ENCODE peak calls at places on chromosomes 16 and 17, in nine cellular contexts. One of them, this sample, is unnamed.
A peak's percentile ranks its signal among the peaks of the same experiment; 100 is the strongest.

GRCh38 chr16:79972053-79972704 is 371.6 kb upstream of the MAF start:
- DNase-seq in NCI-H510A treated with DMSO at 0.1 percent for 48 hours: no peak
- DNase-seq in OCI-LY7: no peak
- DNase-seq in progenitor cell of endocrine pancreas: no peak
- DNase-seq in CD8-positive, alpha-beta memory T cell: no peak
- DNase-seq in AG04450: no peak
- DNase-seq in HEK293T: no peak
- DNase-seq in stimulated activated CD8-positive, alpha-beta memory T cell treated with anti-CD3 and anti-CD28 coated beads, Interleukin-4, amount 100 ng/mL, for 24 hours: no peak
- DNase-seq in RCC 7860: peak; percentile 73
- DNase-seq in this sample: no peak

GRCh38 chr16:265711-266110 is 10.0 kb downstream of the RGS11 start:
- DNase-seq in NCI-H510A treated with DMSO at 0.1 percent for 48 hours: no peak
- DNase-seq in OCI-LY7: no peak
- DNase-seq in progenitor cell of endocrine pancreas: no peak
- DNase-seq in CD8-positive, alpha-beta memory T cell: no peak
- DNase-seq in AG04450: no peak
- DNase-seq in HEK293T: no peak
- DNase-seq in stimulated activated CD8-positive, alpha-beta memory T cell treated with anti-CD3 and anti-CD28 coated beads, Interleukin-4, amount 100 ng/mL, for 24 hours: no peak
- DNase-seq in RCC 7860: no peak
- DNase-seq in this sample: no peak

GRCh38 chr17:7021993-7022778 is 664 bp upstream of the BCL6B start:
- DNase-seq in NCI-H510A treated with DMSO at 0.1 percent for 48 hours: peak; percentile 48
- DNase-seq in OCI-LY7: peak; percentile 77
- DNase-seq in progenitor cell of endocrine pancreas: peak; percentile 70
- DNase-seq in CD8-positive, alpha-beta memory T cell: peak; percentile 74
- DNase-seq in AG04450: no peak
- DNase-seq in HEK293T: peak; percentile 78
- DNase-seq in stimulated activated CD8-positive, alpha-beta memory T cell treated with anti-CD3 and anti-CD28 coated beads, Interleukin-4, amount 100 ng/mL, for 24 hours: peak; percentile 72
- DNase-seq in RCC 7860: no peak
- DNase-seq in this sample: peak; percentile 69

GRCh38 chr16:68740628-68741346 is 3.7 kb downstream of the CDH1 start:
- DNase-seq in NCI-H510A treated with DMSO at 0.1 percent for 48 hours: no peak
- DNase-seq in OCI-LY7: peak; percentile 52
- DNase-seq in progenitor cell of endocrine pancreas: no peak
- DNase-seq in CD8-positive, alpha-beta memory T cell: no peak
- DNase-seq in AG04450: no peak
- DNase-seq in HEK293T: no peak
- DNase-seq in stimulated activated CD8-positive, alpha-beta memory T cell treated with anti-CD3 and anti-CD28 coated beads, Interleukin-4, amount 100 ng/mL, for 24 hours: no peak
- DNase-seq in RCC 7860: no peak
- DNase-seq in this sample: no peak

GRCh38 chr17:13513039-13513405 is 88.7 kb downstream of the HS3ST3A1 start:
- DNase-seq in NCI-H510A treated with DMSO at 0.1 percent for 48 hours: no peak
- DNase-seq in OCI-LY7: no peak
- DNase-seq in progenitor cell of endocrine pancreas: no peak
- DNase-seq in CD8-positive, alpha-beta memory T cell: no peak
- DNase-seq in AG04450: no peak
- DNase-seq in HEK293T: no peak
- DNase-seq in stimulated activated CD8-positive, alpha-beta memory T cell treated with anti-CD3 and anti-CD28 coated beads, Interleukin-4, amount 100 ng/mL, for 24 hours: no peak
- DNase-seq in RCC 7860: no peak
- DNase-seq in this sample: no peak

GRCh38 chr17:31807846-31808245 is 51.2 kb downstream of the COPRS start:
- DNase-seq in NCI-H510A treated with DMSO at 0.1 percent for 48 hours: no peak
- DNase-seq in OCI-LY7: no peak
- DNase-seq in progenitor cell of endocrine pancreas: no peak
- DNase-seq in CD8-positive, alpha-beta memory T cell: no peak
- DNase-seq in AG04450: no peak
- DNase-seq in HEK293T: no peak
- DNase-seq in stimulated activated CD8-positive, alpha-beta memory T cell treated with anti-CD3 and anti-CD28 coated beads, Interleukin-4, amount 100 ng/mL, for 24 hours: no peak
- DNase-seq in RCC 7860: no peak
- DNase-seq in this sample: no peak

GRCh38 chr16:8849411-8850011 is 19.3 kb downstream of the CARHSP1 start:
- DNase-seq in NCI-H510A treated with DMSO at 0.1 percent for 48 hours: no peak
- DNase-seq in OCI-LY7: no peak
- DNase-seq in progenitor cell of endocrine pancreas: no peak
- DNase-seq in CD8-positive, alpha-beta memory T cell: no peak
- DNase-seq in AG04450: no peak
- DNase-seq in HEK293T: no peak
- DNase-seq in stimulated activated CD8-positive, alpha-beta memory T cell treated with anti-CD3 and anti-CD28 coated beads, Interleukin-4, amount 100 ng/mL, for 24 hours: no peak
- DNase-seq in RCC 7860: no peak
- DNase-seq in this sample: no peak

GRCh38 chr17:43952351-43952723 is 1.4 kb downstream of the PYY start:
- DNase-seq in NCI-H510A treated with DMSO at 0.1 percent for 48 hours: no peak
- DNase-seq in OCI-LY7: no peak
- DNase-seq in progenitor cell of endocrine pancreas: no peak
- DNase-seq in CD8-positive, alpha-beta memory T cell: no peak
- DNase-seq in AG04450: no peak
- DNase-seq in HEK293T: no peak
- DNase-seq in stimulated activated CD8-positive, alpha-beta memory T cell treated with anti-CD3 and anti-CD28 coated beads, Interleukin-4, amount 100 ng/mL, for 24 hours: no peak
- DNase-seq in RCC 7860: no peak
- DNase-seq in this sample: no peak

GRCh38 chr16:20107086-20107485 is 33.4 kb upstream of the GPR139 start:
- DNase-seq in NCI-H510A treated with DMSO at 0.1 percent for 48 hours: no peak
- DNase-seq in OCI-LY7: no peak
- DNase-seq in progenitor cell of endocrine pancreas: no peak
- DNase-seq in CD8-positive, alpha-beta memory T cell: no peak
- DNase-seq in AG04450: no peak
- DNase-seq in HEK293T: no peak
- DNase-seq in stimulated activated CD8-positive, alpha-beta memory T cell treated with anti-CD3 and anti-CD28 coated beads, Interleukin-4, amount 100 ng/mL, for 24 hours: no peak
- DNase-seq in RCC 7860: no peak
- DNase-seq in this sample: no peak